ENCODE peak calls at places on chromosomes 2 and 18, in six cellular contexts. R, B, G, V, P and C are unnamed samples.

GRCh38 chr2:53770264-53770663 is 2.7 kb downstream of the CHAC2 start:
- DNase-seq in R (no peak), B (no peak), G (no peak), V (no peak), P (no peak), C (no peak)

GRCh38 chr2:105114551-105114950 is 76.7 kb downstream of the MRPS9 start:
- DNase-seq in R (no peak), B (no peak), G (no peak), V (peak; percentile 74), P (no peak), C (peak; percentile 52)

GRCh38 chr2:160332318-160332717 is 132.2 kb upstream of the ITGB6 start:
- DNase-seq in R (no peak), B (peak; percentile 30), G (no peak), V (peak; percentile 61), P (no peak), C (peak; percentile 19)

GRCh38 chr2:2619995-2620394 is 288.9 kb upstream of the MYT1L start:
- DNase-seq in R (no peak), B (no peak), G (no peak), V (no peak), P (no peak), C (no peak)

GRCh38 chr2:55620123-55620779 is 2.8 kb upstream of the PPP4R3B start:
- DNase-seq in R (no peak), B (no peak), G (no peak), V (peak; percentile 45), P (no peak), C (peak; percentile 15)

GRCh38 chr18:60754413-60754812 is 381.8 kb upstream of the MC4R start:
- DNase-seq in R (no peak), B (no peak), G (no peak), V (no peak), P (no peak), C (no peak)

GRCh38 chr2:16650287-16651249 is 15.1 kb downstream of the CYRIA start:
- DNase-seq in R (no peak), B (no peak), G (no peak), V (peak; percentile 79), P (no peak), C (peak; percentile 19)

GRCh38 chr2:43070676-43071491 is 155.5 kb downstream of the ZFP36L2 start:
- DNase-seq in R (no peak), B (no peak), G (no peak), V (no peak), P (no peak), C (no peak)

GRCh38 chr2:165793779-165794519 is at the start of gene GALNT3:
- DNase-seq in R (peak; percentile 96), B (no peak), G (no peak), V (peak; percentile 40), P (peak; percentile 57), C (peak; percentile 96)

GRCh38 chr2:36696533-36696932 is at the start of gene VIT:
- DNase-seq in R (no peak), B (peak; percentile 34), G (no peak), V (peak; percentile 40), P (no peak), C (no peak)

GRCh38 chr2:118310878-118311442 is 222.7 kb downstream of the INSIG2 start:
- DNase-seq in R (no peak), B (no peak), G (no peak), V (peak; percentile 59), P (no peak), C (no peak)

GRCh38 chr2:152445375-152445774 is 110.4 kb downstream of the FMNL2 start:
- DNase-seq in R (no peak), B (no peak), G (no peak), V (no peak), P (no peak), C (no peak)

DNA sequence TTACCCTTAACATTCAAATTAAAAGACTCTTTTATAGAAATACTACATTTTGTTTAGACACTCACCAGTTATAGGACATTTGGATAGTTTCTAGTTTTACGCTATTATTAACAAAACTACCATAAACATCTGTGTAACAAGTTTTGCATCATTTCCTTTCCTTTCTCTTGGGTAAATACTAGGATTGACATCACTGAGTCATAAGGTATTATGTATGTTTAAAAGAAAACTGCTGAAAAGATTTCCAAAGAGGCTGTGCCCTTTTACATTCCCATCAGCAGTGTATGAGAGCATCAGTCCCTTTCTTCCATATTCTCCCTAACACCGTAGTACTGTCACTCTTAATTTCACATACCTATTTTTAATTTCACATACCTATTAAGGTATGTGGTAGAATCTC is 130.6 kb downstream of the USP34 start:
- DNase-seq in R (no peak), B (no peak), G (no peak), V (peak; percentile 43), P (no peak), C (no peak)
- H3K27ac ChIP-seq in R (no peak overlapping the region), B (no peak overlapping the region), G (no peak overlapping the region), V (no peak overlapping the region), P (no peak overlapping the region), C (no peak overlapping the region)

DNA sequence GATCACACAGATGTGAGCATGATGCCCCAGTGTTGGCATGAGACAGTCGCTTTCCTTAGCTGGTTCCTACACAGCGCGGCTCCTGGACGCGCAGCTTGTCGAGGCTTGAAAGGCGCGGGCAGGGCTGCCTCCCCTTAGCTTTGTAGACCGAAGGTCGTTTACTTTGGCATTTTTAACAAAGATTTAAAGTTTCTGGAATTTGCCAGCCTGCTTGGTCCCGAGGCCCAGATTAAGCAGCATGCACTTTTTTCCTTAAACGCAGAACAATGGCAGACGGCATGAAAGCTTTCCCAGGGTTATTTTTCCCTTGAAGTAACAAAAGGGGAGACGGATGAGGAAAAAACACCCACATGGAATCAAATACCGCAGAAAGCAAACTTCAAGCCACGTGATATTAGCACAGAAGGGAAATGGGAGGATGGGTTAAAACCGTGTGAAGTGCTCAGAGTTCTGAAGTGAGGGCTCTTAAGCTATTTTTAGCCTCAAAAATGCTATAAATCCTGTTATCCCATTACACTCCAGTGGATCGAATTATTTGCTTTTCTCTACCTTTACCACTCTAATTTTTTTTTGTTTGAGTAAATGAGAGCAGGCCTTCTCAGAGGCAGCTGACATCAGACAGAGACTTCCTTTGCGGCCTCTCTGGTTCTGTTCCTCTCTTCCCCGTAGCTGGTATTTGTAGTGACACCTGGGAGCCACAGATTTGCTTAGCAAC is 55.7 kb downstream of the NPAS2 start:
- DNase-seq in R (peak; percentile 63), B (no peak), G (no peak), V (no peak), P (no peak), C (no peak)
- H3K27ac ChIP-seq in R (peak overlapping the region; percentile 54), B (no peak overlapping the region), G (no peak overlapping the region), V (no peak overlapping the region), P (no peak overlapping the region), C (no peak overlapping the region)

GRCh38 chr2:231640646-231641111 is 48.0 kb downstream of the TEX44 start:
- DNase-seq in R (peak; percentile 57), B (peak; percentile 80), G (no peak), V (peak; percentile 72), P (no peak), C (peak; percentile 34)
- H3K27ac ChIP-seq in R (peak overlapping the region; percentile 62), B (peak overlapping the region; percentile 97), G (no peak overlapping the region), V (peak overlapping the region; percentile 62), P (no peak overlapping the region), C (no peak overlapping the region)

DNA sequence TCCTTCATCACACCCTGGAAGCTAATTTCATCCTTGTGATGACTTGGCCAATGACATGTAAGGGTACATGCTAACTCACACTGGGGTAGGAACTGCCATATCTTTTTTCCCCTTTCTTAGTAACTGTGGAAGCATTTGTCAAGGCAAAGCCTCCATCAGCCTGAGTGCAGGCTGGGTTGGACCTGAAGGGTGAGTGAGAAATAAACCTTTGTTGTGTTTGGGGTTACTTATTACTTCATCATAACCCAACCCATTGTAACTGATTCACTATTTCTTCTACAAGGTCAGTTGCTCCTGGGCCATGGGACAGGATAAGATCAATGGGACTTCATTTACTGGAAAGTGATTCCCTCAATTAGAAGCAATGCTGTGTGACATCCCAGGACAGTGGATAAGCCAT is 108.4 kb downstream of the COL6A3 start:
- DNase-seq in R (no peak), B (no peak), G (no peak), V (peak; percentile 28), P (no peak), C (no peak)
- H3K27ac ChIP-seq in R (no peak overlapping the region), B (no peak overlapping the region), G (no peak overlapping the region), V (peak overlapping the region; percentile 46), P (no peak overlapping the region), C (no peak overlapping the region)

GRCh38 chr18:74153793-74154192 is 5.5 kb downstream of the TIMM21 start:
- DNase-seq in R (no peak), B (no peak), G (no peak), V (no peak), P (no peak), C (no peak)
- H3K27ac ChIP-seq in R (no peak overlapping the region), B (no peak overlapping the region), G (no peak overlapping the region), V (no peak overlapping the region), P (no peak overlapping the region), C (no peak overlapping the region)

GRCh38 chr18:48410095-48410920 is 1.1 kb upstream of the ZBTB7C start:
- DNase-seq in R (peak; percentile 94), B (peak; percentile 93), G (no peak), V (peak; percentile 94), P (peak; percentile 51), C (peak; percentile 91)
- H3K27ac ChIP-seq in R (peak overlapping the region; percentile 67), B (peak overlapping the region; percentile 91), G (no peak overlapping the region), V (no peak overlapping the region), P (no peak overlapping the region), C (no peak overlapping the region)

GRCh38 chr2:176139621-176140020 is 10.1 kb downstream of the HOXD8 start:
- DNase-seq in R (no peak), B (no peak), G (no peak), V (peak; percentile 77), P (no peak), C (no peak)
- H3K27ac ChIP-seq in R (no peak overlapping the region), B (peak overlapping the region; percentile 57), G (no peak overlapping the region), V (peak overlapping the region; percentile 96), P (no peak overlapping the region), C (peak overlapping the region; percentile 26)

DNA sequence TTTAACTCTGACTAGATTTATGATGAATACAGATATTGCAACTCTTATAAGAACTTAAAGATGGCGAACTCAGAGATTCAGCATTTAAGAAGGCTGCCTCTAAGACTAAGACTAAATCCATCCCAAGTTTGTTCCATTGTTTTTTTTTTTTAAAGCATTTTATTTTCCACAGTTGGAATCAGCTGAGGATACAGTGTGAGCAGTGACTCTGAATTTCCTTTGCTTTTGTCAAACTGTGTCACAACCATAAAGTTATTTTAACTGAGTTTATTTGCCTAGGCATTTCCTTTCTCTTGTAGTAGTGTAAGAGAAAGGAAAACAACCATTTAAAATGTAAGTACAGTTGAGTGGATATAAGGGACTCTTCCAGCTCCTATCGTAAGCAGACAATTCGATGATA is 63.9 kb downstream of the ZEB2 start:
- DNase-seq in R (no peak), B (no peak), G (no peak), V (peak; percentile 54), P (no peak), C (no peak)
- H3K27ac ChIP-seq in R (no peak overlapping the region), B (peak overlapping the region; percentile 8), G (no peak overlapping the region), V (peak overlapping the region; percentile 89), P (no peak overlapping the region), C (no peak overlapping the region)